ENCODE peak calls at places on chromosomes 4 and X, in ten cellular contexts. I is NCI-H82, W is NB4, P is naive B cell, U is retina, C is KBM-7, E is stomach, B is ovary, X is NCI-H510A treated with DMSO at 0.1 percent for 48 hours, O is OCI-M1. F is an unnamed sample.

GRCh38 chrX:139106111-139106510 is 394.6 kb upstream of the FGF13 start:
- DNase-seq in I (no peak), W (no peak), P (no peak), U (no peak), C (no peak), E (no peak), B (no peak), X (no peak), O (no peak), F (peak)

GRCh38 chr4:3070709-3071500 is 3.4 kb downstream of the HTT-AS start:
- DNase-seq in I (no peak), W (no peak), P (no peak), U (no peak), C (no peak), E (no peak), B (no peak), X (no peak), O (no peak), F (peak)

GRCh38 chr4:15077969-15078368 is 75.7 kb downstream of the CPEB2 start:
- DNase-seq in I (no peak), W (peak), P (no peak), U (no peak), C (no peak), E (no peak), B (no peak), X (no peak), O (no peak), F (no peak)

GRCh38 chr4:175657571-175657970 is 154.5 kb downstream of the GPM6A start:
- DNase-seq in I (no peak), W (no peak), P (no peak), U (no peak), C (no peak), E (no peak), B (no peak), X (no peak), O (peak), F (no peak)

GRCh38 chr4:7392438-7393374 is 42.0 kb downstream of the PSAPL1 start:
- DNase-seq in I (no peak), W (no peak), P (no peak), U (peak), C (no peak), E (peak), B (peak), X (no peak), O (no peak), F (peak)

GRCh38 chrX:1165535-1166196 is 46.8 kb downstream of the CRLF2 start:
- DNase-seq in I (no peak), W (peak), P (peak), U (peak), C (peak), E (no peak), B (no peak), X (no peak), O (no peak), F (no peak)

GRCh38 chrX:136147320-136147901 is at the start of gene FHL1:
- DNase-seq in I (peak), W (peak), P (peak), U (peak), C (peak), E (peak), B (peak), X (no peak), O (no peak), F (peak)

GRCh38 chr4:147312376-147313046 is 168.4 kb upstream of the EDNRA start:
- DNase-seq in I (no peak), W (no peak), P (no peak), U (no peak), C (no peak), E (no peak), B (no peak), X (peak), O (no peak), F (no peak)

GRCh38 chrX:6228720-6229119 is at the start of gene NLGN4X:
- DNase-seq in I (peak), W (no peak), P (no peak), U (peak), C (no peak), E (no peak), B (peak), X (no peak), O (no peak), F (no peak)

GRCh38 chrX:275476-275966 is 5.7 kb upstream of the PLCXD1 start:
- DNase-seq in I (no peak), W (no peak), P (no peak), U (no peak), C (no peak), E (no peak), B (no peak), X (no peak), O (no peak), F (no peak)

GRCh38 chr4:85669992-85670548 is 195.1 kb downstream of the ARHGAP24 start:
- DNase-seq in I (no peak), W (no peak), P (no peak), U (no peak), C (no peak), E (no peak), B (no peak), X (no peak), O (no peak), F (no peak)

GRCh38 chr4:83335691-83336090 is 1.0 kb upstream of the HPSE start:
- DNase-seq in I (peak), W (peak), P (no peak), U (peak), C (no peak), E (no peak), B (no peak), X (no peak), O (no peak), F (no peak)

GRCh38 chr4:156972370-156972980 is 876 bp upstream of the PDGFC start:
- DNase-seq in I (no peak), W (no peak), P (no peak), U (no peak), C (peak), E (no peak), B (no peak), X (no peak), O (peak), F (no peak)

GRCh38 chrX:124093222-124093621 is 131.7 kb downstream of the STAG2 start:
- DNase-seq in I (no peak), W (no peak), P (no peak), U (no peak), C (no peak), E (no peak), B (no peak), X (no peak), O (no peak), F (no peak)

GRCh38 chr4:183074288-183074990 is 24.6 kb upstream of the WWC2 start:
- DNase-seq in I (no peak), W (no peak), P (no peak), U (no peak), C (no peak), E (no peak), B (no peak), X (no peak), O (no peak), F (peak)

GRCh38 chr4:7240341-7240740 is 48.0 kb downstream of the SORCS2 start:
- DNase-seq in I (peak), W (no peak), P (no peak), U (peak), C (no peak), E (no peak), B (no peak), X (no peak), O (no peak), F (no peak)

GRCh38 chrX:9117851-9118250 is 83.9 kb upstream of the FAM9B start:
- DNase-seq in I (no peak), W (no peak), P (no peak), U (no peak), C (no peak), E (no peak), B (no peak), X (no peak), O (no peak), F (peak)

GRCh38 chr4:8260656-8261111 is 8.9 kb upstream of the HTRA3 start:
- DNase-seq in I (no peak), W (no peak), P (no peak), U (no peak), C (no peak), E (no peak), B (peak), X (peak), O (no peak), F (peak)

GRCh38 chr4:7137346-7138200 is 54.8 kb upstream of the SORCS2 start:
- DNase-seq in I (no peak), W (no peak), P (no peak), U (no peak), C (no peak), E (no peak), B (no peak), X (no peak), O (no peak), F (no peak)

GRCh38 chr4:155787113-155787710 is 28.4 kb downstream of the GUCY1B1 start:
- DNase-seq in I (peak), W (peak), P (peak), U (peak), C (peak), E (no peak), B (no peak), X (peak), O (peak), F (peak)